ENCODE peak calls at places on chromosome 20, in four cellular contexts. One of them, this sample, is unnamed.

GRCh38 chr20:26209171-26209941 is 512.7 kb upstream of the ZNF337 start:
- DNase-seq in iPS DF 19.7: no peak
- DNase-seq in A549: no peak
- DNase-seq in activated CD4-positive, alpha-beta T cell treated with anti-CD3 and anti-CD28 coated beads, Interleukin-2, amount 10 ng/mL, durations not matched to agents 7 days and 5 days: no peak
- DNase-seq in this sample: no peak

GRCh38 chr20:44083220-44083933 is 103.6 kb downstream of the JPH2 start:
- DNase-seq in activated CD4-positive, alpha-beta T cell treated with anti-CD3 and anti-CD28 coated beads, Interleukin-2, amount 10 ng/mL, durations not matched to agents 7 days and 5 days: no peak
- DNase-seq in iPS DF 19.7: no peak
- DNase-seq in A549: no peak
- DNase-seq in this sample: no peak

GRCh38 chr20:16446246-16446645 is 127.0 kb downstream of the KIF16B start:
- DNase-seq in activated CD4-positive, alpha-beta T cell treated with anti-CD3 and anti-CD28 coated beads, Interleukin-2, amount 10 ng/mL, durations not matched to agents 7 days and 5 days: no peak
- DNase-seq in A549: no peak
- DNase-seq in iPS DF 19.7: no peak
- DNase-seq in this sample: no peak

GRCh38 chr20:54051019-54051418 is 19.4 kb downstream of the BCAS1 start:
- DNase-seq in A549: no peak
- DNase-seq in iPS DF 19.7: no peak
- DNase-seq in activated CD4-positive, alpha-beta T cell treated with anti-CD3 and anti-CD28 coated beads, Interleukin-2, amount 10 ng/mL, durations not matched to agents 7 days and 5 days: no peak
- DNase-seq in this sample: no peak

GRCh38 chr20:62363920-62364851 is 2.9 kb downstream of the LAMA5 start:
- DNase-seq in iPS DF 19.7: no peak
- DNase-seq in A549: no peak
- DNase-seq in activated CD4-positive, alpha-beta T cell treated with anti-CD3 and anti-CD28 coated beads, Interleukin-2, amount 10 ng/mL, durations not matched to agents 7 days and 5 days: no peak
- DNase-seq in this sample: no peak

GRCh38 chr20:59984551-59984950 is 26.3 kb downstream of the CDH26 start:
- DNase-seq in A549: no peak
- DNase-seq in iPS DF 19.7: no peak
- DNase-seq in activated CD4-positive, alpha-beta T cell treated with anti-CD3 and anti-CD28 coated beads, Interleukin-2, amount 10 ng/mL, durations not matched to agents 7 days and 5 days: no peak
- DNase-seq in this sample: no peak

GRCh38 chr20:5357942-5358341 is 41.2 kb upstream of the PROKR2 start:
- DNase-seq in iPS DF 19.7: no peak
- DNase-seq in activated CD4-positive, alpha-beta T cell treated with anti-CD3 and anti-CD28 coated beads, Interleukin-2, amount 10 ng/mL, durations not matched to agents 7 days and 5 days: no peak
- DNase-seq in A549: no peak
- DNase-seq in this sample: no peak

GRCh38 chr20:32823737-32824588 is 4.2 kb downstream of the MAPRE1 start:
- DNase-seq in A549: no peak
- DNase-seq in iPS DF 19.7: no peak
- DNase-seq in activated CD4-positive, alpha-beta T cell treated with anti-CD3 and anti-CD28 coated beads, Interleukin-2, amount 10 ng/mL, durations not matched to agents 7 days and 5 days: no peak
- DNase-seq in this sample: no peak

GRCh38 chr20:44681796-44682566 is 30.5 kb upstream of the ADA start:
- DNase-seq in activated CD4-positive, alpha-beta T cell treated with anti-CD3 and anti-CD28 coated beads, Interleukin-2, amount 10 ng/mL, durations not matched to agents 7 days and 5 days: no peak
- DNase-seq in iPS DF 19.7: no peak
- DNase-seq in A549: no peak
- DNase-seq in this sample: no peak

GRCh38 chr20:57794600-57795346 is 85.0 kb upstream of the PMEPA1 start:
- DNase-seq in A549: no peak
- DNase-seq in activated CD4-positive, alpha-beta T cell treated with anti-CD3 and anti-CD28 coated beads, Interleukin-2, amount 10 ng/mL, durations not matched to agents 7 days and 5 days: no peak
- DNase-seq in iPS DF 19.7: no peak
- DNase-seq in this sample: no peak

GRCh38 chr20:24560571-24561485 is 91.4 kb downstream of the SYNDIG1 start:
- DNase-seq in iPS DF 19.7: no peak
- DNase-seq in activated CD4-positive, alpha-beta T cell treated with anti-CD3 and anti-CD28 coated beads, Interleukin-2, amount 10 ng/mL, durations not matched to agents 7 days and 5 days: no peak
- DNase-seq in A549: no peak
- DNase-seq in this sample: no peak

GRCh38 chr20:10376271-10377075 is 57.5 kb downstream of the MKKS start:
- DNase-seq in A549: no peak
- DNase-seq in activated CD4-positive, alpha-beta T cell treated with anti-CD3 and anti-CD28 coated beads, Interleukin-2, amount 10 ng/mL, durations not matched to agents 7 days and 5 days: no peak
- DNase-seq in iPS DF 19.7: no peak
- DNase-seq in this sample: peak

GRCh38 chr20:61719691-61720347 is 345.9 kb downstream of the TAF4 start:
- DNase-seq in iPS DF 19.7: no peak
- DNase-seq in activated CD4-positive, alpha-beta T cell treated with anti-CD3 and anti-CD28 coated beads, Interleukin-2, amount 10 ng/mL, durations not matched to agents 7 days and 5 days: peak
- DNase-seq in A549: no peak
- DNase-seq in this sample: no peak

GRCh38 chr20:9066196-9066595 is 2.7 kb upstream of the PLCB4 start:
- DNase-seq in activated CD4-positive, alpha-beta T cell treated with anti-CD3 and anti-CD28 coated beads, Interleukin-2, amount 10 ng/mL, durations not matched to agents 7 days and 5 days: no peak
- DNase-seq in A549: no peak
- DNase-seq in iPS DF 19.7: no peak
- DNase-seq in this sample: no peak

GRCh38 chr20:36008461-36009035 is 40.2 kb downstream of the CNBD2 start:
- DNase-seq in A549: no peak
- DNase-seq in activated CD4-positive, alpha-beta T cell treated with anti-CD3 and anti-CD28 coated beads, Interleukin-2, amount 10 ng/mL, durations not matched to agents 7 days and 5 days: no peak
- DNase-seq in iPS DF 19.7: no peak
- DNase-seq in this sample: no peak

GRCh38 chr20:57264908-57265648 is 1.4 kb downstream of the BMP7 start:
- DNase-seq in A549: no peak
- DNase-seq in activated CD4-positive, alpha-beta T cell treated with anti-CD3 and anti-CD28 coated beads, Interleukin-2, amount 10 ng/mL, durations not matched to agents 7 days and 5 days: no peak
- DNase-seq in iPS DF 19.7: no peak
- DNase-seq in this sample: no peak

GRCh38 chr20:58224974-58225373 is 3.5 kb downstream of the ANKRD60 start:
- DNase-seq in activated CD4-positive, alpha-beta T cell treated with anti-CD3 and anti-CD28 coated beads, Interleukin-2, amount 10 ng/mL, durations not matched to agents 7 days and 5 days: no peak
- DNase-seq in iPS DF 19.7: no peak
- DNase-seq in A549: no peak
- DNase-seq in this sample: no peak

GRCh38 chr20:63876489-63877036 is 11.5 kb downstream of the TPD52L2 start:
- DNase-seq in A549: no peak
- DNase-seq in activated CD4-positive, alpha-beta T cell treated with anti-CD3 and anti-CD28 coated beads, Interleukin-2, amount 10 ng/mL, durations not matched to agents 7 days and 5 days: no peak
- DNase-seq in iPS DF 19.7: no peak
- DNase-seq in this sample: no peak

GRCh38 chr20:35739294-35740163 is 2.5 kb downstream of the RBM39 start:
- DNase-seq in iPS DF 19.7: no peak
- DNase-seq in A549: no peak
- DNase-seq in activated CD4-positive, alpha-beta T cell treated with anti-CD3 and anti-CD28 coated beads, Interleukin-2, amount 10 ng/mL, durations not matched to agents 7 days and 5 days: no peak
- DNase-seq in this sample: no peak

GRCh38 chr20:57397693-57398108 is 6.5 kb downstream of the RBM38 start:
- DNase-seq in activated CD4-positive, alpha-beta T cell treated with anti-CD3 and anti-CD28 coated beads, Interleukin-2, amount 10 ng/mL, durations not matched to agents 7 days and 5 days: peak
- DNase-seq in A549: no peak
- DNase-seq in iPS DF 19.7: no peak
- DNase-seq in this sample: no peak

GRCh38 chr20:37979021-37979985 is 54.0 kb downstream of the TTI1 start:
- DNase-seq in A549: no peak
- DNase-seq in iPS DF 19.7: no peak
- DNase-seq in activated CD4-positive, alpha-beta T cell treated with anti-CD3 and anti-CD28 coated beads, Interleukin-2, amount 10 ng/mL, durations not matched to agents 7 days and 5 days: no peak
- DNase-seq in this sample: no peak

GRCh38 chr20:19695081-19695480 is 63.0 kb upstream of the RIN2 start:
- DNase-seq in iPS DF 19.7: no peak
- DNase-seq in activated CD4-positive, alpha-beta T cell treated with anti-CD3 and anti-CD28 coated beads, Interleukin-2, amount 10 ng/mL, durations not matched to agents 7 days and 5 days: no peak
- DNase-seq in A549: no peak
- DNase-seq in this sample: no peak

GRCh38 chr20:57662313-57663240 is 42.4 kb upstream of the ZBP1 start:
- DNase-seq in iPS DF 19.7: no peak
- DNase-seq in A549: no peak
- DNase-seq in activated CD4-positive, alpha-beta T cell treated with anti-CD3 and anti-CD28 coated beads, Interleukin-2, amount 10 ng/mL, durations not matched to agents 7 days and 5 days: no peak
- DNase-seq in this sample: no peak

This sample was measured in NT2/D1.